ENCODE peak calls at places on chromosomes 1 and 21, in six cellular contexts. B is astrocyte, N is tibial artery, D is GM12878, R is hepatocyte, T is brain microvascular endothelial cell. V is an unnamed sample. For H3K36me3, the result is how much of the 10 kb centered on the place peaks cover.

GRCh38 chr1:201883786-201884185 is 4.9 kb upstream of the SHISA4 start:
- DNase-seq in D (no peak), B (peak), R (no peak), T (no peak), N (peak), V (no peak)

GRCh38 chr1:179166663-179167417 is 62.6 kb downstream of the ABL2 start:
- DNase-seq in N (no peak), T (no peak), R (no peak), B (peak), D (no peak), V (no peak)

GRCh38 chr1:237799762-237800474 is 90.8 kb downstream of the ZP4 start:
- DNase-seq in N (no peak), D (peak), B (no peak), R (peak), T (peak), V (peak)

GRCh38 chr1:5891736-5892135 is 100.5 kb downstream of the NPHP4 start:
- DNase-seq in R (no peak), D (no peak), T (peak), B (peak), N (no peak), V (no peak)

GRCh38 chr21:43865471-43866181 is 603 bp downstream of the AGPAT3 start:
- DNase-seq in R (peak), N (peak), B (no peak), T (no peak), D (no peak), V (no peak)

GRCh38 chr1:228280106-228280901 is 72.5 kb downstream of the OBSCN start:
- DNase-seq in T (no peak), R (no peak), N (no peak), B (no peak), D (no peak), V (peak)

GRCh38 chr21:36385233-36385908 is at the start of gene CHAF1B:
- DNase-seq in R (peak), B (peak), T (peak), D (no peak), N (peak), V (peak)

GRCh38 chr1:94962745-94963265 is 35.9 kb upstream of the CNN3 start:
- DNase-seq in B (no peak), T (no peak), N (no peak), D (peak), R (peak), V (peak)

GRCh38 chr1:159920651-159921050 is 4.7 kb downstream of the TAGLN2 start:
- DNase-seq in R (no peak), B (no peak), T (no peak), N (no peak), D (no peak), V (no peak)

GRCh38 chr21:44618909-44619308 is 7.0 kb downstream of the KRTAP10-8 start:
- DNase-seq in N (no peak), T (no peak), D (no peak), R (no peak), B (no peak), V (no peak)

GRCh38 chr1:235416662-235417049 is 49.4 kb downstream of the TBCE start:
- DNase-seq in D (no peak), B (peak), T (peak), R (no peak), N (no peak), V (no peak)

GRCh38 chr1:52738148-52738547 is 11.9 kb downstream of the ZYG11B start:
- DNase-seq in R (no peak), B (no peak), N (no peak), T (no peak), D (no peak), V (no peak)

GRCh38 chr1:188889166-188889565 is 1588.5 kb downstream of the BRINP3 start:
- DNase-seq in R (no peak), D (no peak), T (no peak), B (no peak), N (no peak), V (no peak)

GRCh38 chr1:41528726-41529605 is 44.5 kb upstream of the EDN2 start:
- DNase-seq in B (no peak), T (no peak), N (peak), D (no peak), R (no peak), V (no peak)
- H3K36me3 ChIP-seq in B (under half), T (under half), N (under half), D (under half), R (under half), V (under half)

GRCh38 chr1:12305377-12305776 is 75.5 kb downstream of the VPS13D start:
- DNase-seq in B (no peak), R (no peak), T (peak), N (no peak), D (no peak), V (no peak)

GRCh38 chr1:12301518-12302237 is 71.8 kb downstream of the VPS13D start:
- DNase-seq in T (no peak), N (no peak), D (no peak), B (no peak), R (no peak), V (no peak)

GRCh38 chr1:12300706-12301105 is 70.9 kb downstream of the VPS13D start:
- DNase-seq in B (no peak), D (no peak), T (no peak), N (no peak), R (no peak), V (no peak)

DNA sequence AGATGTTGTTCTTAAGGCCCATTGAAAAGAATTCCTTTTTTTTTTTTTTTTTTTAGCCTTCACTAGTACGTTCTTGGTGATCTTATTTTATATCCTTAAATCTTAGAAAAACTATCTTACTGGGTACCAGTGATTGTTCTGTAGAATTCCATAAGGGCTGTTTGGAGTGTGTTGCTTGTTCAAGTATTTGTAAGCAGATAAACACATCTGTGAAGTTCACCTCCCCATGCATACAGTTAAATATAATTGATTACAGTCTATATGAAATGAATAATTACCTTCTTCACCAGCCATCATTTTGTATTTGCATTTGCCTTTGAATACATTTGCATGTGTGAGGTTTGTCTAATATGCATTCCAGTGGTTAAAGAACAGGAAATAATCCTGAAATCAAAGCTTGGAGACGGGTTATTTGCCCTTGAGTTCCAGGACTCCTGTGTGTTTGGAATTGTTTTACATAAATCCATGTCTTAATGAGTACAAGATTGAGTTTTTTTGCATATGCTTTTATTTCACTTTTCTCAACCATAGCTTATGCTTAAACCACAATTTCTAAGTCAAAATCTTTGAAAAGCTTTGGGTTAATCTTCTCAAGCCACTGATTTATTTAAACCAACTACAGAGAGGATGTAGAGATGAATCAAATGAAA is 73.1 kb downstream of the VPS13D start:
- DNase-seq in T (no peak), R (no peak), B (peak), N (no peak), D (no peak), V (no peak)
- H3K36me3 ChIP-seq in T (under half), R (under half), B (under half), N (under half), D (under half), V (half or more)

GRCh38 chr1:27831568-27832410 is 1.2 kb downstream of the PPP1R8 start:
- DNase-seq in B (peak), T (no peak), N (no peak), D (no peak), R (no peak), V (no peak)

GRCh38 chr1:27830621-27831424 is at the start of gene PPP1R8:
- DNase-seq in B (peak), T (peak), R (peak), N (peak), D (peak), V (peak)

GRCh38 chr1:27832762-27833161 is 2.2 kb downstream of the PPP1R8 start:
- DNase-seq in N (no peak), B (peak), R (no peak), D (no peak), T (peak), V (no peak)

GRCh38 chr1:27833470-27833869 is 2.9 kb downstream of the PPP1R8 start:
- DNase-seq in B (no peak), D (no peak), R (no peak), N (no peak), T (no peak), V (no peak)
- H3K36me3 ChIP-seq in B (under half), D (under half), R (under half), N (under half), T (under half), V (half or more)

DNA sequence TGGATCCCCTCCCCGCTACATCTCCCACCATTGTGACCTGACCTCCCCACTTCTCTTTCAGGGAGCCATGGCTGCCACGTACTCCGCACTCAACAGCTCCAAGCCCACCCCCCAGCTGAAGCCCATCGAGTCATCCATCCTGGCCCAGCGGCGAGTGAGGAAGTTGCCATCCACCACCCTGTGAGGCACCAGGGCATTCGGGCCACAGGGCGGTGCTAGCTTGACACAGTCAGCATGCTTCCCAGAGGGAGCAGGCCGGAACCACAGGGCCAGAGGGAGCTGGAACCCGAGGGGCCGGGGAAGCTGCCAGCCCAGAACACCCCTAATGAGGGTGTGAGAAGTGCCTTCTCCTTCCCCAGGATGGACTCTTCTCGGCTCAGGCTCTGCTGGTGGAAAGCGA is 44.5 kb downstream of the RPS6KA1 start:
- DNase-seq in R (no peak), N (no peak), T (no peak), D (no peak), B (no peak), V (no peak)
- H3K36me3 ChIP-seq in R (under half), N (under half), T (under half), D (under half), B (under half), V (under half)